ENCODE peak calls at places on chromosomes 12 and 14, in ten cellular contexts. K, C, G, E, U, Y, J, N, Z and M are unnamed samples.

GRCh38 chr14:80084196-80084595 is 127.1 kb downstream of the DIO2 start:
- DNase-seq in G (no peak), Y (no peak), U (no peak), C (no peak), J (no peak), K (no peak), Z (no peak), N (no peak), E (no peak), M (no peak)

GRCh38 chr12:45124485-45125155 is 73.7 kb upstream of the DBX2 start:
- DNase-seq in N (no peak), C (no peak), J (no peak), K (no peak), Z (peak), E (no peak), G (no peak), U (no peak), Y (no peak), M (no peak)

GRCh38 chr12:12723681-12724420 is 6.7 kb downstream of the CDKN1B start:
- DNase-seq in Z (peak), K (peak), J (peak), Y (peak), E (no peak), U (peak), N (no peak), C (no peak), G (no peak), M (no peak)

GRCh38 chr12:2739832-2740641 is 54.7 kb upstream of the FKBP4 start:
- DNase-seq in G (peak), C (peak), Z (peak), N (peak), E (peak), J (peak), U (no peak), Y (peak), K (no peak), M (no peak)

GRCh38 chr14:66137076-66137475 is 349.1 kb upstream of the CCDC196 start:
- DNase-seq in E (no peak), K (no peak), N (no peak), G (peak), C (no peak), Z (no peak), U (no peak), J (no peak), Y (no peak), M (no peak)

GRCh38 chr12:124992874-124993567 is 424 bp upstream of the BRI3BP start:
- DNase-seq in E (no peak), K (peak), N (peak), C (peak), Y (peak), Z (peak), G (peak), U (peak), J (peak), M (no peak)

GRCh38 chr14:28294834-28295440 is 471.6 kb upstream of the FOXG1 start:
- DNase-seq in E (no peak), K (no peak), C (peak), U (no peak), N (peak), J (peak), G (no peak), Y (no peak), Z (peak), M (no peak)

GRCh38 chr14:90409209-90409730 is 12.4 kb downstream of the CALM1 start:
- DNase-seq in E (peak), C (peak), Z (no peak), G (peak), N (peak), J (peak), Y (peak), U (no peak), K (no peak), M (peak)

GRCh38 chr14:102491786-102492522 is 17.6 kb downstream of the ANKRD9 start:
- DNase-seq in Y (no peak), G (no peak), N (no peak), C (no peak), U (no peak), J (no peak), K (no peak), E (no peak), Z (no peak), M (no peak)

GRCh38 chr14:101761881-101762529 is 496 bp downstream of the PPP2R5C start:
- DNase-seq in E (no peak), N (no peak), G (no peak), U (peak), Z (peak), J (no peak), Y (no peak), C (no peak), K (peak), M (no peak)

GRCh38 chr14:24993631-24994030 is 56.3 kb downstream of the STXBP6 start:
- DNase-seq in C (no peak), K (no peak), J (no peak), E (no peak), U (no peak), Z (no peak), G (no peak), N (no peak), Y (no peak), M (no peak)

GRCh38 chr12:113287146-113287898 is 47.6 kb downstream of the SLC8B1 start:
- DNase-seq in C (no peak), G (no peak), N (no peak), K (no peak), E (no peak), U (no peak), Y (no peak), J (no peak), Z (no peak), M (no peak)

GRCh38 chr14:45610303-45610702 is 357.3 kb upstream of the MIS18BP1 start:
- DNase-seq in E (no peak), J (peak), G (peak), N (peak), U (no peak), K (no peak), C (no peak), Y (peak), Z (no peak), M (no peak)

GRCh38 chr12:90908465-90908864 is 46.5 kb downstream of the CCER1 start:
- DNase-seq in N (no peak), Y (peak), E (no peak), J (peak), C (peak), U (no peak), Z (no peak), G (no peak), K (no peak), M (peak)

GRCh38 chr12:104522985-104523719 is 66.4 kb downstream of the CHST11 start:
- DNase-seq in Y (no peak), Z (no peak), G (no peak), J (no peak), U (no peak), K (no peak), N (no peak), C (no peak), E (no peak), M (no peak)

GRCh38 chr12:59375633-59376032 is 220.2 kb upstream of the SLC16A7 start:
- DNase-seq in N (no peak), G (no peak), Z (no peak), C (no peak), U (no peak), Y (no peak), K (no peak), J (no peak), E (no peak), M (no peak)

GRCh38 chr14:63249112-63249511 is 44.9 kb downstream of the RHOJ start:
- DNase-seq in K (no peak), U (no peak), E (no peak), G (no peak), Z (no peak), N (no peak), Y (no peak), C (no peak), J (no peak), M (no peak)

GRCh38 chr14:60195179-60195810 is 30.1 kb upstream of the DHRS7 start:
- DNase-seq in K (no peak), C (no peak), Z (no peak), J (no peak), Y (no peak), N (no peak), G (peak), U (no peak), E (no peak), M (no peak)

GRCh38 chr12:59393506-59393905 is 202.3 kb upstream of the SLC16A7 start:
- DNase-seq in C (no peak), J (no peak), E (no peak), K (no peak), Z (no peak), N (no peak), U (no peak), G (no peak), Y (no peak), M (no peak)

GRCh38 chr12:103518899-103519298 is 23.1 kb upstream of the C12orf42 start:
- DNase-seq in J (no peak), E (no peak), G (no peak), K (no peak), Z (no peak), N (no peak), U (no peak), C (no peak), Y (no peak), M (no peak)

GRCh38 chr14:82510007-82510406 is 976.4 kb upstream of the SEL1L start:
- DNase-seq in U (no peak), J (no peak), Y (no peak), K (no peak), C (no peak), E (no peak), Z (no peak), G (no peak), N (no peak), M (no peak)

GRCh38 chr14:103537175-103537990 is 8.4 kb downstream of the TRMT61A start:
- DNase-seq in N (no peak), E (no peak), Y (no peak), K (no peak), Z (no peak), G (no peak), C (no peak), J (peak), U (no peak), M (no peak)

GRCh38 chr14:45793081-45793480 is 540.1 kb upstream of the MIS18BP1 start:
- DNase-seq in E (no peak), U (no peak), J (no peak), G (no peak), K (no peak), Y (no peak), N (no peak), C (no peak), Z (peak), M (no peak)

GRCh38 chr12:58540480-58541299 is 379.6 kb downstream of the LRIG3 start:
- DNase-seq in Z (peak), E (peak), G (peak), C (no peak), J (peak), K (peak), U (peak), N (peak), Y (peak), M (peak)

GRCh38 chr12:132583311-132583710 is 27.1 kb downstream of the LRCOL1 start:
- DNase-seq in G (no peak), Y (no peak), U (no peak), N (no peak), J (no peak), E (no peak), Z (no peak), K (no peak), C (no peak), M (no peak)

GRCh38 chr12:12474471-12474928 is 88.2 kb downstream of the DUSP16 start:
- DNase-seq in U (peak), G (no peak), Y (no peak), J (no peak), E (no peak), N (no peak), K (no peak), Z (no peak), C (no peak), M (no peak)

GRCh38 chr12:127926004-127926403 is 341.0 kb upstream of the TMEM132C start:
- DNase-seq in Z (peak), G (peak), U (no peak), N (peak), E (no peak), C (peak), K (no peak), Y (no peak), J (no peak), M (no peak)